ENCODE peak calls at places on chromosomes 3 and 15, in five cellular contexts. Y is fibroblast of pulmonary artery, P is A549, I is epithelial cell of esophagus, L is testis. X is an unnamed sample.

GRCh38 chr15:88956263-88956662 is 43.1 kb upstream of the MFGE8 start:
- DNase-seq in Y (no peak), P (no peak), L (no peak), I (no peak), X (no peak)

GRCh38 chr3:64900916-64901903 is 213.4 kb upstream of the ADAMTS9 start:
- DNase-seq in P (no peak), I (no peak), Y (peak; percentile 42), L (peak; percentile 39), X (peak; percentile 62)

GRCh38 chr15:28096411-28096719 is 2.8 kb downstream of the OCA2 start:
- DNase-seq in I (no peak), P (no peak), L (no peak), Y (no peak), X (peak; percentile 41)

GRCh38 chr15:90881181-90881977 is 2.9 kb upstream of the FES start:
- DNase-seq in P (no peak), L (no peak), I (no peak), Y (no peak), X (no peak)

GRCh38 chr3:72892870-72893269 is 5.0 kb downstream of the GXYLT2 start:
- DNase-seq in Y (peak; percentile 38), L (peak; percentile 46), I (no peak), P (no peak), X (no peak)

GRCh38 chr15:80163897-80164296 is 11.1 kb downstream of the FAH start:
- DNase-seq in Y (no peak), I (no peak), P (no peak), L (no peak), X (no peak)

GRCh38 chr15:67091966-67092677 is 26.7 kb downstream of the SMAD3 start:
- DNase-seq in L (no peak), I (no peak), Y (no peak), P (no peak), X (no peak)

GRCh38 chr3:39237012-39237411 is 42.8 kb downstream of the CX3CR1 start:
- DNase-seq in P (no peak), Y (no peak), I (no peak), L (no peak), X (no peak)

GRCh38 chr3:133437391-133438093 is 37.7 kb downstream of the BFSP2 start:
- DNase-seq in L (no peak), Y (peak; percentile 68), P (peak; percentile 35), I (peak; percentile 7), X (no peak)

GRCh38 chr15:51878446-51879386 is 49.3 kb downstream of the TMOD3 start:
- DNase-seq in L (no peak), I (peak; percentile 38), P (no peak), Y (peak; percentile 99), X (peak; percentile 14)

GRCh38 chr15:51884041-51884440 is 54.6 kb downstream of the TMOD3 start:
- DNase-seq in Y (no peak), P (no peak), I (no peak), L (no peak), X (no peak)

GRCh38 chr15:51883436-51883835 is 54.0 kb downstream of the TMOD3 start:
- DNase-seq in P (no peak), I (no peak), Y (peak; percentile 66), L (no peak), X (peak; percentile 39)

GRCh38 chr15:51876169-51876568 is 46.7 kb downstream of the TMOD3 start:
- DNase-seq in Y (no peak), P (no peak), I (peak; percentile 68), L (no peak), X (no peak)

DNA sequence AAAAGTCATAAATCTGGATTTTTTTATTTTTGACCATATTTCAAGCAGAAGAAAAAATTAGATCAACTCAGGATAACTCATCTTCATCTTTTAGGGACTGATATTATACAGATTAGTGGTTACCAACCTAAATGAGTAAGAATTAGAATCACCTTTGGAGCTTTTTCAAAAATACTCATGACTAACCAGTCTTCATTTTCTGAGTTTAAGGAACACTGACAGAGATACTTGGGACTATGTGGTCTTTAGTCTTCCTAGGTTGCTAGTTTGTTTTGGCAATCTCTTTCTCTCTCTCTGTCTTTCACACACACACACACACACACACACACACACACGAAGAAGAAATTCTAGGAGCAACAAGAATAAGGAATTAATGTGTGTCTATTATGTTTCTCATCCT is 50.1 kb downstream of the TMOD3 start:
- DNase-seq in I (peak; percentile 42), P (no peak), Y (peak; percentile 71), L (no peak), X (peak; percentile 49)
- H3K4me3 ChIP-seq in I (no peak overlapping the region), P (peak overlapping the region; percentile 15), Y (no peak overlapping the region), L (no peak overlapping the region), X (no peak overlapping the region)

GRCh38 chr3:116517308-116517707 is 72.0 kb upstream of the LSAMP start:
- DNase-seq in L (no peak), P (no peak), Y (peak; percentile 2), I (peak; percentile 6), X (no peak)
- TF ChIP-seq CTCF in L (no peak), P (no peak), Y (peak; percentile 20), I (no peak), X (peak; percentile 25)

GRCh38 chr15:61205427-61205826 is 23.7 kb downstream of the RORA start:
- DNase-seq in L (no peak), P (no peak), Y (no peak), I (no peak), X (no peak)
- H3K4me3 ChIP-seq in L (peak overlapping the region; percentile 22), P (no peak overlapping the region), Y (no peak overlapping the region), I (no peak overlapping the region), X (no peak overlapping the region)

DNA sequence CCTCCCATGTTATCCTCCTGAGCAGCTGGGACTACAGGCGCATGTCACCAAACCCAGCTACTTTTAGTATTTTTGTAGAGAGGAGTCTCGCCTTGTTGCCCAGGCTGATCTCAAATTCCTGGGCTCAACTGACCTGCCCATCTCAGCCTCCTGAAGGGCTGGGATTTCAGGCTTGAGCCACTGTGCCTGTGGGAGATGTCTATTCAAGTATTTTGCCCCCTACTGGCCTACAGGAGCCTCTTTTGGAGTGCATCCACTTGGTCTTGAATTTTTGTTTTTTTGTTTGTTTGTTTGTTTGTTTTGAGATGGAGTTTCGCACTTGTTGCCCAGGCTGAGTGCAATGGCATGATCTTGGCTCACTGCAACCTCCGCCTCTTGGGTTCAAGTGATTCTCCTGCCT is 3.2 kb upstream of the DHX30 start:
- DNase-seq in L (no peak), Y (no peak), P (no peak), I (no peak), X (no peak)
- TF ChIP-seq CTCF in L (no peak), Y (peak; percentile 37), P (no peak), I (peak; percentile 35), X (peak; percentile 24)

GRCh38 chr3:99901200-99901926 is 83.7 kb downstream of the CMSS1 start:
- DNase-seq in P (no peak), I (peak; percentile 87), L (peak; percentile 33), Y (peak; percentile 91), X (peak; percentile 84)
- H3K4me3 ChIP-seq in P (peak overlapping the region; percentile 10), I (no peak overlapping the region), L (no peak overlapping the region), Y (peak overlapping the region; percentile 29), X (no peak overlapping the region)

GRCh38 chr3:178385280-178385952 is 150.8 kb upstream of the KCNMB2 start:
- DNase-seq in Y (peak; percentile 66), I (peak; percentile 46), L (peak; percentile 28), P (no peak), X (no peak)
- TF ChIP-seq CTCF in Y (peak; percentile 86), I (peak; percentile 81), L (peak; percentile 85), P (peak; percentile 77), X (peak; percentile 80)

GRCh38 chr3:135191690-135192089 is 396.6 kb downstream of the EPHB1 start:
- DNase-seq in Y (no peak), P (no peak), L (no peak), I (no peak), X (no peak)

GRCh38 chr3:135197856-135198255 is 402.8 kb downstream of the EPHB1 start:
- DNase-seq in Y (no peak), I (no peak), P (no peak), L (no peak), X (no peak)

GRCh38 chr3:135192929-135193328 is 397.9 kb downstream of the EPHB1 start:
- DNase-seq in I (no peak), L (no peak), P (no peak), Y (no peak), X (peak; percentile 11)

GRCh38 chr3:135199137-135199536 is 404.1 kb downstream of the EPHB1 start:
- DNase-seq in P (no peak), L (no peak), Y (no peak), I (no peak), X (no peak)

GRCh38 chr3:135197246-135197645 is 402.2 kb downstream of the EPHB1 start:
- DNase-seq in P (no peak), L (no peak), Y (no peak), I (no peak), X (no peak)
- H3K4me3 ChIP-seq in P (no peak overlapping the region), L (no peak overlapping the region), Y (no peak overlapping the region), I (no peak overlapping the region), X (no peak overlapping the region)